ENCODE peak calls at places on chromosomes 4 and X, in six cellular contexts. E is GM12892, F is K562, N is GM12878, L is H1, M is HepG2. D is an unnamed sample.

GRCh38 chr4:112093636-112094202 is 51.5 kb upstream of the FAM241A start:
- DNase-seq in E (no peak), F (no peak), N (no peak), L (no peak), M (no peak), D (no peak)

GRCh38 chrX:139194571-139195280 is 335.8 kb upstream of the F9 start:
- DNase-seq in E (no peak), F (peak), N (no peak), L (no peak), M (no peak), D (no peak)

GRCh38 chr4:73576366-73576765 is 43.9 kb downstream of the RASSF6 start:
- DNase-seq in E (no peak), F (no peak), N (no peak), L (no peak), M (no peak), D (no peak)

GRCh38 chr4:122716825-122717448 is 15.6 kb upstream of the BBS12 start:
- DNase-seq in E (peak), F (peak), N (no peak), L (peak), M (peak), D (peak)

GRCh38 chr4:175776217-175776616 is 35.8 kb downstream of the GPM6A start:
- DNase-seq in E (no peak), F (no peak), N (no peak), L (no peak), M (no peak), D (no peak)

GRCh38 chrX:9465380-9466114 is 689 bp downstream of the TBL1X start:
- DNase-seq in E (peak), F (peak), N (no peak), L (peak), M (no peak), D (peak)

GRCh38 chr4:73860884-73861283 is 7.8 kb downstream of the PF4V1 start:
- DNase-seq in E (no peak), F (no peak), N (no peak), L (no peak), M (no peak), D (no peak)

GRCh38 chr4:118964891-118965411 is 76.3 kb downstream of the SYNPO2 start:
- DNase-seq in E (no peak), F (no peak), N (no peak), L (no peak), M (no peak), D (no peak)

GRCh38 chr4:168811207-168811606 is 198.8 kb downstream of the CBR4 start:
- DNase-seq in E (no peak), F (no peak), N (no peak), L (no peak), M (no peak), D (no peak)

GRCh38 chr4:82136161-82136801 is 237.5 kb downstream of the HNRNPD start:
- DNase-seq in E (no peak), F (no peak), N (no peak), L (no peak), M (no peak), D (no peak)

GRCh38 chr4:70183168-70183939 is 12.2 kb upstream of the ODAM start:
- DNase-seq in E (no peak), F (peak), N (no peak), L (peak), M (peak), D (no peak)

GRCh38 chr4:84847978-84848377 is 118.5 kb downstream of the WDFY3 start:
- DNase-seq in E (no peak), F (no peak), N (no peak), L (no peak), M (no peak), D (no peak)

GRCh38 chrX:131747173-131747572 is 203.3 kb downstream of the OR13H1 start:
- DNase-seq in E (no peak), F (no peak), N (peak), L (no peak), M (no peak), D (no peak)

GRCh38 chrX:131741103-131741581 is 197.3 kb downstream of the OR13H1 start:
- DNase-seq in E (no peak), F (no peak), N (peak), L (no peak), M (no peak), D (no peak)

GRCh38 chrX:131745942-131746489 is 202.1 kb downstream of the OR13H1 start:
- DNase-seq in E (no peak), F (no peak), N (peak), L (no peak), M (no peak), D (no peak)

DNA sequence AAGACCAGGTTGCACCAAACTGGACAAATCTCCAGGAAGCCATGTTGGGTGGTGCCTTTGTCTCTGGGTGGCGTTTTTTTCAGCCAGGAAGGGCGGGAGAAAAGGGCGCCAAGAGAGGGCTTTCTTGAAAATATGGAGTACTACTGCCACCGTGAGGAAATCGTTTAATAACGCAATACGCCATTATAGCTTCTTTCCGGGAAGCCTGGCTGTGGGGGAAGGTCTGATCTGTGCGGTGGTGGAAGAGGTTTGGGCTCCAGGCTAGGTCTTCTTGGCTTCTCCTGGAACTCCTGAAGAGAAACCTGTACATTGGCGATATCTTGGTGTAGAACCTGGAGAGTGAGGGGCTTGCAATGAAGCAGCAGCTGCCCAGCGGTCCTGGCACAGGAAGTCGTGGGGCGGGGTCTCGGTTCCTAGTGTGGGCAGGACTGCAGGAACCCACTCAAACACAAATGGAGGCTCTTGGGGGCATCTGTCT is 202.7 kb downstream of the OR13H1 start:
- DNase-seq in E (no peak), F (peak), N (peak), L (no peak), M (no peak), D (no peak)
- TF ChIP-seq POLR2AphosphoS5 in E (no peak), F (no peak), N (no peak), L (no peak), M (no peak), D (no peak)

GRCh38 chrX:130343411-130343810 is 3.7 kb downstream of the SLC25A14 start:
- DNase-seq in E (no peak), F (no peak), N (no peak), L (no peak), M (no peak), D (no peak)

GRCh38 chrX:130340271-130340670 is 552 bp downstream of the SLC25A14 start:
- DNase-seq in E (no peak), F (no peak), N (no peak), L (no peak), M (no peak), D (no peak)

GRCh38 chrX:130336531-130336930 is 3.2 kb upstream of the SLC25A14 start:
- DNase-seq in E (no peak), F (no peak), N (no peak), L (no peak), M (no peak), D (no peak)

GRCh38 chrX:130339408-130340222 is at the start of gene SLC25A14:
- DNase-seq in E (peak), F (peak), N (peak), L (peak), M (peak), D (peak)
- TF ChIP-seq POLR2A in E (no peak), F (peak), N (peak), L (peak), M (peak), D (no peak)

GRCh38 chr4:39641451-39641850 is 2.8 kb upstream of the SMIM14 start:
- DNase-seq in E (no peak), F (no peak), N (no peak), L (peak), M (no peak), D (no peak)

GRCh38 chr4:39635023-39635422 is 3.6 kb downstream of the SMIM14 start:
- DNase-seq in E (no peak), F (no peak), N (no peak), L (no peak), M (no peak), D (no peak)

GRCh38 chr4:39638358-39639239 is at the start of gene SMIM14:
- DNase-seq in E (peak), F (peak), N (no peak), L (peak), M (peak), D (peak)

GRCh38 chr4:39636786-39637185 is 1.9 kb downstream of the SMIM14 start:
- DNase-seq in E (no peak), F (no peak), N (no peak), L (no peak), M (no peak), D (no peak)

DNA sequence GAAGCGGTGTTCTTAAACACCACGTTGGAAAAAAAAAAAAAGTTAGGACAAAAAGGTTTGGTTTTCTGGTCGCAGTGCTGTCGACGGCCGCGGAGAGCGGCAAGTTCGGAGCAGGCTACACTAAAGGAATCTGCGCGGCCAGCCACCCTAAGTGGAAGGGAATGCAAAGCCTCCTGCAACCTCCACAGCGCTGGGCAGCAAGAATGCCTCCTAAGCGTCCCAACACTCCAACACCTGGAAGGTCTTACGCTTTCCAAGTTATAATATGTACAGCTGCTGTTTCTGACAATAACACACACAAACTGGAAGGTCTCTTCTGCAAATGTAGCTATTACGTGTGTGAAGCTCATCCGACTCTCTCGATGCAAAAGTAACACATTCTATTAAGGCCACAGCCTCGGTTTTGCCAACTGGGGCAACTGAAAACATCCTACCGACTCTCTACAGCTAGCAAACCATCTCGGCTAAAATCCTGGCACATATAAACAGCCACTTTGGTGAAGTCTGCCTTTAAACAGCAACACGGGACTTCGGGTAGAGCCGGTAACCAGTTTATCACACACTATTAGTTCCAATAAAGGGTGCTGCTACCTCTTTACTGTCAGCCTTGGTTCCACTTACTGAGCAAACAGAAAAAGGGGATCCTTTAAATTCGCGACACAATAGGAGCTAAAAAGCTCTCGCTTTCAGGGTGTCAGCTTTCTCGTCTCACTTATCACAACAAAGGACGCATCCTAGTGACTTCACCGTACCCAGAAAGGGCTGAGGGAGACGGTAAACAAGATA is 900 bp downstream of the SMIM14 start:
- DNase-seq in E (no peak), F (peak), N (no peak), L (peak), M (peak), D (no peak)
- TF ChIP-seq TAF1 in E (no peak), F (peak), N (no peak), L (peak), M (peak), D (no peak)

GRCh38 chrX:78769356-78769755 is 21.8 kb downstream of the LPAR4 start:
- DNase-seq in E (no peak), F (no peak), N (no peak), L (no peak), M (no peak), D (no peak)

GRCh38 chrX:78769933-78770332 is 22.4 kb downstream of the LPAR4 start:
- DNase-seq in E (no peak), F (no peak), N (no peak), L (no peak), M (no peak), D (no peak)
- TF ChIP-seq POLR2AphosphoS5 in E (no peak), F (no peak), N (no peak), L (no peak), M (no peak), D (no peak)

GRCh38 chrX:103258275-103258674 is 3.3 kb upstream of the TCEAL8 start:
- DNase-seq in E (no peak), F (no peak), N (no peak), L (no peak), M (no peak), D (no peak)

GRCh38 chrX:103253608-103254007 is 1.3 kb downstream of the TCEAL8 start:
- DNase-seq in E (no peak), F (peak), N (no peak), L (no peak), M (no peak), D (no peak)

GRCh38 chrX:103256651-103257050 is 1.7 kb upstream of the TCEAL8 start:
- DNase-seq in E (no peak), F (no peak), N (no peak), L (no peak), M (no peak), D (no peak)

GRCh38 chrX:103254171-103254824 is 657 bp downstream of the TCEAL8 start:
- DNase-seq in E (no peak), F (peak), N (peak), L (peak), M (peak), D (no peak)

DNA sequence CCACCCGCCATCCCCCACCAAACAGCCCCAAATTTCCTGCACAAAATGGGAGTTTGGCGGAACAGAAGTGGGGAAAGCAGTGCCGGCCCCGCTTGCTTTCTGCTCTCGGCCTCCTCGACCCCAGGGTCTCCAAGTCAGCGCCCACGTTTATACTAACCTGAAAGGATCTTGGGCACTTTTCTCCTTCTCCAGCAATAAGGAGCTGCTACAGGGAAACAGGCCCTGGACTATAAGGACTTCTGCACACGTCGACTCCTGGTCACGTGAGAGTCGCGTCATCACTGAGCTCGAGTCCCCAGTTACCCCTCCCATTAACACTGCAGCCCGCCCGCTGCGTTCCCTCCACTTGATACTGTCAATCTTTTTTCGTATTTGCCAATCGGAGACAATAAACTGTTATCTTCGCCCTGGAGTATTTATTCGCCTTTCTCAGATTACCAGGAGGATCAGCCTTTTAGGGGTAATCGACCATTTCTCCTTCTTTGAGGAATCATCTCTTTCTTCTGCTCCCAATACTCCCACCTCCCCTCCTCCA is at the start of gene TCEAL8:
- DNase-seq in E (no peak), F (peak), N (peak), L (peak), M (peak), D (no peak)
- TF ChIP-seq POLR2A in E (no peak), F (peak), N (peak), L (peak), M (peak), D (no peak)

DNA sequence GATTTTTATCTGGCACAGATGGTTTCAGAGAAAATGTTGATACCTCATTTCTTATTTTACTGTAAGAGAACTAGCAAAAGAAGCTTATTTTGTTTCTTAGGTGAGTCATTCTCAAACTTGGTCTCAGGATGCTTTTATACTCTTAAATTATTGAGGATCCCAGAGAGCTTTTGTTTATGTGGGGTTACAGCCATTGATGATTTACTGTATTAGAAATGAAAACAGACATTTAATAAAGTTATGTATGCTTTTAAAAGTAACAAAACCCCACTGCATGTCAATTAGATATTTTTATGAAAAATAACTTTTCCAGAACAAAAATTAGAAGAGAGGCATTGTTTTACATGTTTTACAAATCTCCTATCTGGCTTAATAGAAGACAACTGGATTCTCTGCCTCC is 12.1 kb downstream of the USP9X start:
- DNase-seq in E (no peak), F (no peak), N (no peak), L (no peak), M (no peak), D (no peak)
- TF ChIP-seq TAF1 in E (no peak), F (no peak), N (no peak), L (no peak), M (no peak), D (no peak)

DNA sequence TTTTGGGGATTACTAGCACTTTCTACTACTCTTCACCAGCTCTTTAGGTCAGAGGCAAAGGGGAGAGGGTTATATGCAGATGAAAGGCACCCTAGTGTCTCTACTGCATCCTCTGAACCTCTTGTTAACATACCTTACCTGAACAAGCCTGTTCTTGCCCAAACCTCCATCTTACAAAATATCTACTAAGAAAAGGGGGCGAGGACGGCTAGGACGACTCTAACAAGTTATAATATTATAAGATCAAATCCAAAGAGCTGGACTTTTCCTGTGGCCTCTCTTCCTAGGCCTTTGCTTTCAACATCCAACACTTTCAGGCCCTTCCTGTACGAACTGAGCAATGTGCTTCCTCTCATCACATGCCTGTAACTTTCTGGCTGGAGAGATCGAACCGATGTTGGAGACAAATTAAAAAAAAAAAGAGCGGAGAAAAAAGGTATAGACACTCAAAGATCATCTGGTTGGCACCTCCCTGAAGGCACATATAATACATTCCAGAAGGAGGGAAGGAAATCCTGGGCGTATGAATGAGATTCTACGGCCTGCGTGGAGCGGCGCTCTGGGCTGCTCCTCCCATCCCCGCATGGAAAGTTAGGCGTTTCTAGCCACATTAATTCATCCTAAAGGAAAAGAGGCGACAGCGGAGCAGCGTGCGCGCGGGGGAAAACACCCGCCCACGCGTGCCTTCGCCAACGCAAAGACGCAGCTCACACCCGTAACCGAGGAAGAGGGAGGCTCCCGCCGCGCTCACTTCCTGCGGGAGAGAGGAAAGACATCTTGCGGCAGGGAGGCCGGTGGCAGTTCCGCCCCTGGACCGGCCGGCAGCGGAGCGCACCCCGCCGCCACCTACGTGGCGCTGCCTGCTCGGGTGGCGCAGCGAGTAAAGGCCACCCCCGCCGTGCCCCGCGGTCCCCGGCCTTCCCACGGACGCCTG is 803 bp downstream of the PRDM5 start:
- DNase-seq in E (no peak), F (no peak), N (no peak), L (peak), M (no peak), D (no peak)
- TF ChIP-seq POLR2AphosphoS5 in E (no peak), F (no peak), N (no peak), L (no peak), M (no peak), D (no peak)